ENCODE peak calls at places on chromosomes 5 and 9, in nine cellular contexts. P is OCI-LY7; H is ACHN; K is NCI-H69; A is pancreas; Z is GDM1; X is stimulated activated CD4-positive, alpha-beta T cell treated with anti-CD3 and anti-CD28 coated beads, Interleukin-4, amount 100 ng/mL, for 4 hours; U is amygdala; E is GM12865. C is an unnamed sample.

GRCh38 chr9:69400470-69400869 is 75.5 kb downstream of the ENTREP1 start:
- DNase-seq in E (no peak), X (no peak), U (no peak), A (no peak), H (no peak), Z (no peak), P (no peak), K (no peak), C (no peak)

GRCh38 chr5:12385095-12385494 is 480.8 kb upstream of the CTNND2 start:
- DNase-seq in H (no peak), A (no peak), P (no peak), U (no peak), X (no peak), Z (no peak), E (no peak), K (no peak), C (no peak)

GRCh38 chr5:180915924-180916323 is 17.0 kb downstream of the BTNL8 start:
- DNase-seq in E (no peak), H (no peak), A (no peak), P (no peak), X (no peak), K (no peak), Z (no peak), U (no peak), C (no peak)

GRCh38 chr9:8857330-8858249 is 1058.0 kb upstream of the DMAC1 start:
- DNase-seq in U (no peak), E (no peak), P (no peak), H (peak), Z (no peak), A (peak), X (no peak), K (peak), C (no peak)

GRCh38 chr5:98982880-98983279 is 54.1 kb upstream of the CHD1 start:
- DNase-seq in U (no peak), K (no peak), H (no peak), Z (no peak), E (no peak), X (no peak), P (no peak), A (no peak), C (no peak)

GRCh38 chr9:134552349-134552990 is 89.1 kb upstream of the COL5A1 start:
- DNase-seq in P (no peak), X (no peak), E (no peak), H (no peak), U (no peak), Z (no peak), K (no peak), A (no peak), C (no peak)

GRCh38 chr9:92669527-92669889 is 423 bp downstream of the IPPK start:
- DNase-seq in Z (no peak), H (peak), E (no peak), A (no peak), P (no peak), U (no peak), K (peak), X (no peak), C (no peak)

GRCh38 chr9:26264709-26265601 is 586.7 kb upstream of the TUSC1 start:
- DNase-seq in Z (no peak), X (no peak), P (no peak), K (no peak), H (peak), U (no peak), E (no peak), A (no peak), C (no peak)

GRCh38 chr9:131700765-131701433 is 39.0 kb downstream of the RAPGEF1 start:
- DNase-seq in Z (no peak), P (no peak), H (no peak), U (no peak), X (no peak), K (no peak), A (no peak), E (no peak), C (no peak)

GRCh38 chr5:139402561-139403158 is 1.2 kb downstream of the SPATA24 start:
- DNase-seq in X (no peak), H (peak), E (peak), A (no peak), U (no peak), Z (no peak), K (peak), P (peak), C (peak)

GRCh38 chr5:1449081-1449630 is 3.9 kb upstream of the SLC6A3 start:
- DNase-seq in Z (no peak), P (no peak), X (no peak), H (no peak), K (no peak), A (no peak), U (no peak), E (no peak), C (no peak)

GRCh38 chr5:67792891-67793290 is 422.7 kb upstream of the PIK3R1 start:
- DNase-seq in K (peak), H (no peak), E (no peak), A (no peak), U (no peak), Z (no peak), P (no peak), X (no peak), C (no peak)

GRCh38 chr5:36768450-36768849 is 108.1 kb upstream of the NIPBL start:
- DNase-seq in A (no peak), U (no peak), Z (no peak), X (no peak), P (no peak), E (no peak), H (no peak), K (no peak), C (no peak)

GRCh38 chr5:125100342-125100741 is 353.9 kb upstream of the ZNF608 start:
- DNase-seq in Z (no peak), U (no peak), K (no peak), H (no peak), P (no peak), A (no peak), E (no peak), X (no peak), C (no peak)

GRCh38 chr5:22541037-22541436 is 312.1 kb downstream of the CDH12 start:
- DNase-seq in A (no peak), E (no peak), Z (no peak), U (no peak), X (no peak), K (peak), P (no peak), H (no peak), C (peak)

GRCh38 chr9:14238518-14238917 is 75.4 kb downstream of the NFIB start:
- DNase-seq in U (no peak), X (no peak), Z (no peak), P (no peak), A (no peak), K (peak), E (no peak), H (peak), C (no peak)

GRCh38 chr9:132056717-132057429 is 22.8 kb downstream of the MED27 start:
- DNase-seq in U (no peak), Z (no peak), E (no peak), A (no peak), P (no peak), K (peak), X (no peak), H (no peak), C (no peak)

GRCh38 chr5:158560170-158560569 is 539.5 kb downstream of the EBF1 start:
- DNase-seq in Z (no peak), A (no peak), E (peak), X (no peak), U (no peak), H (no peak), K (no peak), P (peak), C (no peak)

GRCh38 chr9:78298046-78298511 is 1.2 kb downstream of the PSAT1 start:
- DNase-seq in Z (no peak), K (peak), X (peak), U (no peak), E (no peak), H (no peak), P (no peak), A (no peak), C (no peak)

GRCh38 chr9:18447131-18447530 is 26.8 kb upstream of the ADAMTSL1 start:
- DNase-seq in X (no peak), U (no peak), P (no peak), Z (no peak), K (no peak), H (no peak), E (no peak), A (peak), C (no peak)

GRCh38 chr5:79842006-79842881 is 148.8 kb downstream of the MTX3 start:
- DNase-seq in Z (no peak), H (no peak), A (no peak), P (no peak), X (no peak), K (no peak), E (no peak), U (no peak), C (no peak)

GRCh38 chr9:76366275-76366674 is 28.0 kb downstream of the RFK start:
- DNase-seq in P (no peak), E (no peak), U (no peak), A (no peak), K (peak), Z (no peak), X (no peak), H (no peak), C (no peak)

GRCh38 chr9:134681061-134681661 is 39.6 kb downstream of the COL5A1 start:
- DNase-seq in U (no peak), K (peak), P (no peak), Z (no peak), H (no peak), X (no peak), A (no peak), E (no peak), C (no peak)

GRCh38 chr5:180286-180918 is 10.9 kb upstream of the LRRC14B start:
- DNase-seq in A (no peak), E (no peak), P (no peak), Z (no peak), K (no peak), U (no peak), X (no peak), H (no peak), C (no peak)

C was measured in NAMALWA.